ENCODE peak calls at places on chromosomes 1 and 21, in four cellular contexts. G, Y, R and X are unnamed samples.

GRCh38 chr1:100065183-100065968 is 67.4 kb downstream of the SASS6 start:
- DNase-seq in G (no peak), Y (no peak), R (no peak), X (no peak)

GRCh38 chr21:45001134-45002095 is 61.6 kb downstream of the SLX9 start:
- DNase-seq in G (no peak), Y (peak; percentile 23), R (peak; percentile 54), X (peak; percentile 44)

GRCh38 chr1:19436716-19437476 is 48.4 kb downstream of the CAPZB start:
- DNase-seq in G (peak; percentile 88), Y (peak; percentile 73), R (peak; percentile 47), X (peak; percentile 72)

GRCh38 chr1:17184822-17185484 is 20.0 kb upstream of the PADI1 start:
- DNase-seq in G (no peak), Y (no peak), R (no peak), X (no peak)

GRCh38 chr1:224616761-224617409 is 768 bp downstream of the CNIH3 start:
- DNase-seq in G (no peak), Y (no peak), R (no peak), X (no peak)

GRCh38 chr21:45142469-45142868 is 68.1 kb downstream of the ADARB1 start:
- DNase-seq in G (no peak), Y (peak; percentile 54), R (no peak), X (no peak)

GRCh38 chr1:174890024-174890423 is 109.7 kb upstream of the CACYBP start:
- DNase-seq in G (no peak), Y (no peak), R (no peak), X (no peak)

GRCh38 chr21:37338671-37339526 is 27.7 kb upstream of the DYRK1A start:
- DNase-seq in G (no peak), Y (peak; percentile 45), R (peak; percentile 30), X (no peak)

GRCh38 chr1:150498342-150498741 is 9.6 kb upstream of the ECM1 start:
- DNase-seq in G (peak; percentile 27), Y (no peak), R (no peak), X (no peak)

GRCh38 chr1:203033917-203034316 is 7.6 kb downstream of the PPFIA4 start:
- DNase-seq in G (no peak), Y (no peak), R (no peak), X (no peak)

GRCh38 chr1:31111290-31111951 is 45.9 kb upstream of the PUM1 start:
- DNase-seq in G (peak; percentile 55), Y (peak; percentile 24), R (peak; percentile 58), X (no peak)

GRCh38 chr1:42931911-42932422 is 26.7 kb downstream of the SLC2A1 start:
- DNase-seq in G (peak; percentile 94), Y (peak; percentile 62), R (peak; percentile 81), X (peak; percentile 91)

GRCh38 chr1:176541663-176542062 is 78.7 kb downstream of the PAPPA2 start:
- DNase-seq in G (no peak), Y (no peak), R (no peak), X (no peak)

GRCh38 chr21:38660333-38661295 is 145.1 kb upstream of the ETS2 start:
- DNase-seq in G (no peak), Y (no peak), R (no peak), X (peak; percentile 52)

GRCh38 chr1:173002891-173003582 is 47.7 kb downstream of the TNFSF18 start:
- DNase-seq in G (no peak), Y (no peak), R (no peak), X (no peak)

GRCh38 chr1:111208921-111209320 is 8.5 kb upstream of the DENND2D start:
- DNase-seq in G (no peak), Y (no peak), R (no peak), X (no peak)

GRCh38 chr1:195714248-195714647 is 894.0 kb downstream of the KCNT2 start:
- DNase-seq in G (no peak), Y (no peak), R (no peak), X (no peak)

GRCh38 chr1:62746086-62746808 is 37.7 kb upstream of the ATG4C start:
- DNase-seq in G (no peak), Y (no peak), R (no peak), X (no peak)

DNA sequence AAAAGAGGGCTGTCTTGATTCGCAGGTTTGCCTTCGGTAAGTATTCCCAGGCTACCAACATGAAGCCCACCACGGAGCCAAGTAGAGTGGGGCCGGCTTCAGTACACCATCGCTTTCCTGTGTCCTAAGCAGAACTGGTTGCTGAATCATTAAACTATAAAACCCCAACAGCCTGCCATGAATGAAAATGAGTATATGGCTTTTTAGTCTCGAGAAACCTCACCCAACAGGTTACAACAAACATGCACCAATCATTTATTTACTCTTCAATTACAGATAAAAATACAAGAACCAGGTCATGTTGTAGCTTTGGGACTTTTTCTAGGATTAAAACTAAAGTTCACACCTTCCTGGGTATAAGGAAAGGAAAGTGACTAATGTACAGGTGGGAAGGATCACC is 7.6 kb downstream of the TMPRSS2 start:
- DNase-seq in G (no peak), Y (no peak), R (no peak), X (no peak)
- TF ChIP-seq CTCF in G (no peak), Y (no peak), R (no peak), X (no peak)

DNA sequence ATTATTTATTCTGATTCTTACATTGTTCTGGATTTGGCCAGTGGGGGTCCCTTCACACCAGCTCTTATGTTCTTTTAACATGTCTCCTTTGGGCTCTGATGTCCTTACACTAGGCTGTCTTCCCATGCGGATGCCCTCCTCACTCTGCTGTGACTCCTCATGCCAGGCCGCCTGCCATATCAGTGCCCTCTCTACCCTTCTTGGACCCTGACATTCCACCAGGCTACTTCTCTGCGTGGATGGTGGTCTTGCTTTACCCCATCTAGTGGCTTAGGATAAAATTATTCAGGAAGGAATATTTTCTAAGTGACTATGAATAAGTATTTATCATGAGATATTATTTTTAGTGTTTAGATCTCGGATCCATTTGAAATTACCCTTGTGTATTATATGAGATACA is 21.2 kb downstream of the ATF6 start:
- DNase-seq in G (no peak), Y (no peak), R (no peak), X (no peak)
- TF ChIP-seq CTCF in G (no peak), Y (no peak), R (peak; percentile 26), X (no peak)

GRCh38 chr1:8815582-8816285 is 1.7 kb downstream of the RERE start:
- DNase-seq in G (no peak), Y (no peak), R (no peak), X (no peak)

GRCh38 chr1:8816306-8816705 is 1.1 kb downstream of the RERE start:
- DNase-seq in G (no peak), Y (no peak), R (no peak), X (no peak)

GRCh38 chr1:8813991-8814390 is 3.4 kb downstream of the RERE start:
- DNase-seq in G (no peak), Y (no peak), R (no peak), X (no peak)

GRCh38 chr1:8813016-8813763 is 4.2 kb downstream of the RERE start:
- DNase-seq in G (no peak), Y (no peak), R (no peak), X (no peak)

DNA sequence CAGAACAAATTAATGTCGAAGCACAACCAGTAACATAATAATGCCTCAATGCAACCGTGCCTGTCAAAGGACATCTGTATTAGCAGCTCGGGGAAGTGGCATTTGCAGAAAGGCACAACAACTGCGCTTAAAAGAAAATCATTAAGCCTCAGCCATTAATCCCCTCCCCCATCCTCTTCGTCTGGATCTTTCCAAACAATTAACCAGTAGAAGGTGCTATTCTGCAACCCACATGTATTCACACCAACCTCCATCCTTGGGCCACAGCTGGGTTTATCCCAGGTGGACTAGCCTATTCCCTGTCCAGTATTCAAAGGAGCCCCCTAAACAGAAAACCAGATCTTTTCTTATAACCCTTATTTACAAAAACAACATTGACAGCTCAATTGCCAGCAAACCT is 2.6 kb downstream of the RERE start:
- DNase-seq in G (no peak), Y (peak; percentile 40), R (peak; percentile 7), X (no peak)
- TF ChIP-seq CTCF in G (no peak), Y (peak; percentile 11), R (no peak), X (no peak)

GRCh38 chr1:44405804-44406743 is 1.0 kb downstream of the RNF220 start:
- DNase-seq in G (peak; percentile 47), Y (no peak), R (peak; percentile 30), X (no peak)

GRCh38 chr1:44406761-44407429 is 1.8 kb downstream of the RNF220 start:
- DNase-seq in G (peak; percentile 49), Y (no peak), R (no peak), X (peak; percentile 59)

GRCh38 chr1:44408181-44409018 is 3.3 kb downstream of the RNF220 start:
- DNase-seq in G (no peak), Y (no peak), R (no peak), X (no peak)

GRCh38 chr1:44407430-44408180 is 2.5 kb downstream of the RNF220 start:
- DNase-seq in G (no peak), Y (no peak), R (no peak), X (no peak)

GRCh38 chr1:44405041-44405803 is at the start of gene RNF220:
- DNase-seq in G (peak; percentile 59), Y (peak; percentile 46), R (peak; percentile 62), X (no peak)
- TF ChIP-seq CTCF in G (no peak), Y (no peak), R (no peak), X (no peak)

DNA sequence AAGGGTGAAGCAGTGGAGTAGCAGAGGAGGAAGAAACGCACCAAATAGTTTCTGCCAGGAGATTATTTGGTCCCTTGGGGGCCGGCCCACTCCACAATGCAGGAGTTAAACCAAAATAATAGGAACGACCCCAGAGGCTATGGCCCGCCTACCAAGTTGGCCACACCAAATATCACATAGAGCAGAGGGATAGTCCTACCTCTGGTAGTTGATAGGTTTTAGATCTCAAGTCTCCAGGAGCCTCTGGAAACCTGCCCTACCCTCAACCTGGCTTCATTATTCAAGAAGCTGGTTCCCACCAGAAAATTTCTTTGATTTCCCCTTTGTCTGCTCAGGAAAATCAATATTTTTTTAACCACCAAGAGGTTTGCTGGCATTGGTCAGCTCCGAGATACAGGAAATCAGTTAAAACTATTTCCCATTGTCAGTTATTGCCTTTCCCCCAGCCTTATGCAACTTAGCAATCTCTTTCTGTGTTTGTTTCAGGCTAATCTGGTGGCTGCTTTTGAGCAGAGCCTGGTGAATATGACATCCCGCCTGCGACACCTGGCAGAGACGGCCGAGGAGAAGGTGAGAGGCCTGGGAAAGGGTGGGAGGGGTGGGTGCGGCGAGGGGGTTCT is 35.5 kb upstream of the IPO9 start:
- DNase-seq in G (no peak), Y (no peak), R (no peak), X (no peak)
- TF ChIP-seq CTCF in G (no peak), Y (no peak), R (no peak), X (peak; percentile 43)

GRCh38 chr1:11523746-11524464 is 45.0 kb downstream of the DISP3 start:
- DNase-seq in G (peak; percentile 32), Y (no peak), R (no peak), X (peak; percentile 43)
- TF ChIP-seq CTCF in G (no peak), Y (no peak), R (no peak), X (no peak)

GRCh38 chr1:232992227-232992626 is 41.8 kb downstream of the NTPCR start:
- DNase-seq in G (no peak), Y (no peak), R (no peak), X (no peak)
- TF ChIP-seq CTCF in G (no peak), Y (no peak), R (no peak), X (no peak)

DNA sequence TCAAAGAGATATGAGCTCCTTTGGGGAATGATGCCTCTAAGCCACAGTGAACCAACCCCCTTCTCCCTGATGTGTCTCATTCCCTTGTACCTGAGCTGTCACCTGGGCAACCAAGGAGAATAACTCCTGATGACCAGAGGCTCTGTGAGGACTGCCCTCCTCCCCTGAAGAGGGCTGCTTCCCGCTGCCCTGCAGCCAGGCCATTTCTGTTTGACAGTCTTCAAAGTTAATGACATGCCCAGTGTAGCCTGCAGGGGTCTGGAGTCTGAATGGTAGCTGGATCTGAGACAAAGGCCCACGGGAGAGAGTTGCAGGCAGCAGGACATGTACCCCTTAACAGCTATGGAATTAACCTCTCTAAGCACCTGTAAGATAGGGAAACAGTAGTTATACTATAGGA is 3.4 kb upstream of the SLFNL1 start:
- DNase-seq in G (no peak), Y (no peak), R (no peak), X (no peak)
- TF ChIP-seq CTCF in G (no peak), Y (no peak), R (no peak), X (no peak)